ENCODE peak calls at places on chromosomes 12 and 14, in nine cellular contexts. R is uterus; Z is pancreas; O is stomach; N is effector memory CD4-positive, alpha-beta T cell; I is left ventricle myocardium inferior; Y is upper lobe of right lung; H is lung; F is SK-N-SH. Q is an unnamed sample. For H3K4me1, the result is how much of the 10 kb centered on the place peaks cover.

GRCh38 chr12:29149691-29150382 is 759 bp downstream of the FAR2 start:
- DNase-seq in F (no peak), N (no peak), Z (no peak), R (no peak), H (no peak), O (no peak), I (no peak), Y (no peak), Q (peak)

GRCh38 chr12:68856510-68856909 is 48.5 kb downstream of the MDM2 start:
- DNase-seq in H (no peak), F (no peak), Z (no peak), O (no peak), R (no peak), N (no peak), I (no peak), Y (no peak), Q (no peak)

GRCh38 chr14:101128478-101129450 is 225.2 kb upstream of the RTL1 start:
- DNase-seq in I (no peak), O (peak), Y (no peak), F (peak), R (no peak), N (no peak), Z (no peak), H (peak), Q (peak)

GRCh38 chr12:69527506-69528272 is 57.5 kb downstream of the FRS2 start:
- DNase-seq in Y (no peak), Z (no peak), R (no peak), F (no peak), N (no peak), O (no peak), H (no peak), I (no peak), Q (no peak)

GRCh38 chr14:86938356-86938755 is 1054.6 kb downstream of the GALC start:
- DNase-seq in N (no peak), Y (no peak), I (no peak), Z (no peak), F (no peak), O (no peak), R (no peak), H (no peak), Q (no peak)

GRCh38 chr14:103476631-103477030 is 46.0 kb downstream of the CKB start:
- DNase-seq in F (no peak), N (no peak), Z (no peak), H (no peak), R (no peak), Y (no peak), O (no peak), I (no peak), Q (no peak)

GRCh38 chr12:22082190-22082701 is 36.2 kb downstream of the CMAS start:
- DNase-seq in Z (no peak), Y (no peak), R (no peak), H (no peak), I (no peak), F (no peak), O (no peak), N (no peak), Q (no peak)

GRCh38 chr14:51539571-51540037 is 112.1 kb upstream of the FRMD6 start:
- DNase-seq in F (no peak), Z (no peak), N (no peak), I (no peak), Y (no peak), R (no peak), O (no peak), H (no peak), Q (no peak)

GRCh38 chr12:4824415-4824814 is 85.3 kb upstream of the KCNA1 start:
- DNase-seq in I (no peak), F (no peak), H (no peak), O (no peak), Y (no peak), R (no peak), Z (no peak), N (no peak), Q (no peak)

GRCh38 chr12:122850695-122851350 is 15.6 kb downstream of the HIP1R start:
- DNase-seq in Y (no peak), O (no peak), F (peak), R (no peak), N (no peak), Z (peak), I (no peak), H (no peak), Q (no peak)

GRCh38 chr12:69055280-69055679 is 122.3 kb upstream of the CPM start:
- DNase-seq in N (no peak), Y (no peak), H (no peak), O (no peak), I (no peak), R (no peak), F (no peak), Z (no peak), Q (no peak)

GRCh38 chr12:232731-233614 is 19.0 kb upstream of the SLC6A12 start:
- DNase-seq in R (no peak), Z (no peak), H (no peak), Y (peak), F (no peak), I (no peak), N (no peak), O (peak), Q (no peak)

GRCh38 chr12:116980083-116980482 is 69.3 kb downstream of the FBXW8 start:
- DNase-seq in H (no peak), Y (no peak), R (no peak), I (no peak), O (no peak), F (no peak), Z (no peak), N (no peak), Q (no peak)

GRCh38 chr12:58648151-58648550 is 272.2 kb downstream of the LRIG3 start:
- DNase-seq in R (no peak), Z (no peak), I (no peak), H (no peak), N (no peak), Y (no peak), F (no peak), O (no peak), Q (no peak)

GRCh38 chr12:122062832-122063690 is 15.5 kb upstream of the MLXIP start:
- DNase-seq in N (no peak), Z (peak), R (peak), O (peak), I (peak), F (peak), H (no peak), Y (no peak), Q (peak)

GRCh38 chr12:75591628-75592027 is 80.2 kb upstream of the KRR1 start:
- DNase-seq in I (no peak), Z (no peak), N (no peak), R (no peak), F (peak), O (no peak), H (no peak), Y (no peak), Q (no peak)

GRCh38 chr14:42930058-42930457 is 1323.4 kb downstream of the LRFN5 start:
- DNase-seq in Y (no peak), Z (peak), R (no peak), F (no peak), N (no peak), O (no peak), H (no peak), I (peak), Q (no peak)

GRCh38 chr12:100229876-100230275 is 29.3 kb downstream of the ACTR6 start:
- DNase-seq in I (no peak), Y (no peak), R (no peak), H (no peak), F (no peak), N (no peak), O (no peak), Z (no peak), Q (no peak)

GRCh38 chr12:94525951-94526350 is 66.3 kb upstream of the CEP83 start:
- DNase-seq in I (no peak), N (no peak), H (no peak), F (no peak), O (no peak), Y (no peak), Z (no peak), R (no peak), Q (no peak)

GRCh38 chr12:108825205-108825950 is 32.0 kb downstream of the SSH1 start:
- DNase-seq in Y (no peak), N (no peak), R (no peak), F (no peak), I (no peak), O (no peak), H (no peak), Z (no peak), Q (no peak)
- H3K4me1 ChIP-seq in Y (half or more), N (under half), R (under half), F (half or more), I (half or more), O (half or more), H (under half), Z (under half), Q (under half)

DNA sequence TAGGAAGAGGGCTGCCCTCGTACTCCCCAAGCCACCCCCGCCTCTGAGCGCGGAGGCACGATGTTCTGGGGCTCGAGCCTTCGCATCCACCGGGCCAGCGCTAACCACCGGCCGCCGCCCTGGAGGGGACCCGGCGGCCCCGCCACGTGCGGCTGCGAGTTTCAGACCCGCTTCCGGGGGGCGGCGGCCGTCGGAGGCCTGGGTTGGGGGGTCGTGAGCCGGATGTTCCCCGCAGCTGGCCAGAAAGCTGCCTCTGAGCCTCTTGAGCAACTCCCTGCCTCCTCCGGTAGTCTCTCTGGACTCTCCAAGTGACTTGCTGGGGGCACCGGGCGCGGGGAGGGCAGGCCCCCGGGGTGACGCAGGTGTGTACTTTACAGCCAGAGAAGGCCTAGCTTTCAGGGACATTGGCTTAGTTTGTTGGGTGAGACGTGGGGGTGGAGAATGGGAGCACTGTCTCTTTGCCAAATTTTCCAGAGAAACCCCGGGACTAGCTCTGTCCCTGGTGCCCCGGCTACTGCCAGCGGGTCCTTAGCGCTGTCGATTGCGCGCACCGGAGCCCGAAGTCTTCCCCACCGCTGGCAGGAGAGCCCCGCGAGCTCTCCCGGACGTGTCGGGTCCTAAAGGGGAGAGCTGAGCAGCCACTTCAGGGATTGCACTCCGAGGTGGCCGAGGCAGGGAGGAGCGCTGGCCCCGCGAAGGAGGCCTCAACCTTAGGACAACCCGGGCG is 15.6 kb downstream of the OTX2 start:
- DNase-seq in N (no peak), Z (no peak), Y (no peak), F (no peak), O (no peak), H (no peak), R (no peak), I (no peak), Q (no peak)
- H3K4me3 ChIP-seq in N (no peak), Z (no peak), Y (no peak), F (no peak), O (no peak), H (no peak), R (no peak), I (no peak), Q (no peak)

DNA sequence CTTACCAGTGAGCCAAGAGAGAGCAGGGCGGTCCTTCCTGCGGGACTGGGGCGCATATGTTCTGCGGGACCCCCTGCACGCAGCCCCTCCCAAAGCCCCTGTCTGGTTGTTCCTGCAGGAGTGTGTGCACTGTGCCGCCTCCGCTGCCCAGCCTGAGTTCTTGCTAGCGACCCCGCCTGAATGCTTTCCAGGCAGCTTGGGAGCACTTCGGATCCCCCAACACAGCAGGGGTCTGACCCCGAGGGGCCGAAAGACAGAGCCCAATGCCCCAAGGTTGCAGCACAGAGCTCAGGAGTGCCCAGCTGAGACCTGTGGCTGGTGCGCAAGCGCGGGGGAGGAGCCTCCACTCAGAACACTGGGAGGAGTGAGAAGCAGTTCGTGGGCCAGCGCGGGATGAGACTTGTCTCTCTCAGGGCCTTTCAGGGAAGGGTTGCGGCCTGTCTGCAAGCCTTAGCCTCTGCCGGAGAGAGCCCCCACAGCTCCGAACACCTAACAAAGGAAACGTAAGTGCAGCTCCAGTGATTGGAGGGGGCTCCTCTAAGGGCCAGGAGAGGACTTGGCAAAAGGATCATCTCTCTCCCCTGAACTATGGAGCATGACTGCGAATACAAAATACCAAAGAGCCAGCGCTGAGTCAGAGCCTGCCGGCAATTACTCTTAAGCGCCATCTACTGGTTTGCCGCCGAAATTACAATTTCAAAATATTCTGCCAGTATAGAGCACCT is 50.5 kb downstream of the GTF2A1 start:
- DNase-seq in N (peak), O (peak), Y (peak), R (peak), Z (peak), H (peak), F (peak), I (peak), Q (peak)
- H3K4me1 ChIP-seq in N (under half), O (under half), Y (under half), R (under half), Z (under half), H (under half), F (under half), I (under half), Q (under half)

GRCh38 chr12:25997401-25997973 is 39.0 kb downstream of the RASSF8 start:
- DNase-seq in N (no peak), H (no peak), I (no peak), O (no peak), Y (no peak), R (no peak), F (no peak), Z (no peak), Q (no peak)
- H3K4me3 ChIP-seq in N (no peak), H (no peak), I (no peak), O (no peak), Y (no peak), R (no peak), F (no peak), Z (no peak), Q (no peak)

DNA sequence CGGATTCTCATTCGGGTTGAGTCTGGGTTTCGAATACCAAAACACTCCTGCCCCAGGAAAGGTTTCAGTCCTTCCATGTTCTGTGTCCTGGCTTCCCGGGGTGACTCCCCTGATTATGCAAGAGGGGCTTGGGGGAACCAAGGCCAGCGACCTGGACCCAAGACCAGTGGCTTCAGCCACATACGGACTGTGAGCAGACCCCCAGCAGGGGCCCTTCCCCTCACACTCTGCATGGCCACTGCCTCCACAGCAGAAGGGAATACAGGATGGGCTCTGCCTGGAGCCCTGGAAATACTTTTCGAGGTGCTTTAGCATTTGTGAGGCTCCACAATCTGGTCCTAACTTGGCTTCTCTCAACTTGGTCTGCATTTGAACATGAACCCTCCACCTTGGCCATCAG is 19.1 kb downstream of the HDAC7 start:
- DNase-seq in N (no peak), O (no peak), I (no peak), F (no peak), H (no peak), Y (no peak), R (no peak), Z (no peak), Q (no peak)
- H3K4me1 ChIP-seq in N (under half), O (half or more), I (half or more), F (under half), H (half or more), Y (half or more), R (under half), Z (under half), Q (under half)

GRCh38 chr14:61459229-61459628 is 137.8 kb downstream of the PRKCH start:
- DNase-seq in R (no peak), Y (no peak), I (no peak), H (peak), O (no peak), Z (no peak), N (no peak), F (no peak), Q (no peak)

GRCh38 chr14:61458766-61459165 is 137.4 kb downstream of the PRKCH start:
- DNase-seq in N (no peak), F (no peak), Z (no peak), H (peak), O (no peak), R (no peak), I (no peak), Y (no peak), Q (no peak)

GRCh38 chr14:61455351-61455750 is 134.0 kb downstream of the PRKCH start:
- DNase-seq in Z (no peak), R (no peak), F (no peak), O (no peak), I (no peak), N (no peak), H (peak), Y (no peak), Q (no peak)

GRCh38 chr14:61454545-61454944 is 133.2 kb downstream of the PRKCH start:
- DNase-seq in N (no peak), I (peak), F (no peak), H (peak), R (no peak), Y (no peak), O (no peak), Z (peak), Q (no peak)

DNA sequence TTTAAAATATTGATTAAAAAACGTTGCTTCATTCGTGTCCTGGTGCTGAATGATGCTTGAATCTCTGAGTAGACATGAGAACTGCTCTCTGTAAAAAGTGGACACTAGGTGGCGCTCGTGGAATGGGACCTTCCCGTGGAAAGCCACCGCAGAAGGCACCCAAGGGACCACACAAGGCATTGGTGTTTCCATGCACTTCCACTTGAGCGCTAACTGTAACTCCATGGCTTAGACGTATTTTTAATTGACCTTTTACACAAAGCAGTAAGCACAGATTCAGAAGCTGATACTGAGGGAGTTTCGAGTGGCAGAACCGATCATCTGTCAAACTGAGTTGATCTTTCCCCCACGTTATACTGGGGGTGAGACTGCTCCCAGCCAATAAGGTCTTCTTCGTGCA is 135.3 kb downstream of the PRKCH start:
- DNase-seq in F (peak), H (peak), O (peak), N (peak), I (peak), Z (peak), Y (no peak), R (peak), Q (peak)
- H3K4me3 ChIP-seq in F (no peak), H (no peak), O (no peak), N (no peak), I (no peak), Z (no peak), Y (no peak), R (no peak), Q (peak)

Q was measured in BE2C.